ENCODE peak calls at places on chromosome 12, in four cellular contexts. F is NAMALWA, G is GM10248, T is GDM1. M is an unnamed sample.

GRCh38 chr12:27781680-27782079 is 1.6 kb upstream of the MANSC4 start:
- DNase-seq in T (no peak), F (no peak), G (no peak), M (no peak)

GRCh38 chr12:13038491-13039161 is 5.6 kb upstream of the FAM234B start:
- DNase-seq in T (no peak), G (no peak), F (no peak), M (no peak)

GRCh38 chr12:118866346-118866745 is 115.0 kb upstream of the SRRM4 start:
- DNase-seq in F (no peak), T (no peak), G (no peak), M (no peak)

GRCh38 chr12:45354399-45354798 is 138.5 kb downstream of the ANO6 start:
- DNase-seq in G (no peak), F (peak), T (no peak), M (no peak)

GRCh38 chr12:79186506-79186905 is 321.9 kb downstream of the SYT1 start:
- DNase-seq in F (no peak), T (no peak), G (no peak), M (no peak)

GRCh38 chr12:87290505-87290904 is 738.7 kb downstream of the C12orf50 start:
- DNase-seq in T (no peak), F (no peak), G (no peak), M (no peak)

GRCh38 chr12:12964255-12964654 is 12.3 kb upstream of the GPRC5D start:
- DNase-seq in G (no peak), F (no peak), T (no peak), M (no peak)

GRCh38 chr12:101021911-101022388 is 188.1 kb downstream of the SLC5A8 start:
- DNase-seq in F (no peak), G (no peak), T (no peak), M (no peak)

GRCh38 chr12:981176-981828 is 9.7 kb upstream of the ERC1 start:
- DNase-seq in G (no peak), T (no peak), F (no peak), M (no peak)

GRCh38 chr12:62631531-62632520 is 165.2 kb downstream of the MON2 start:
- DNase-seq in T (no peak), G (peak), F (no peak), M (no peak)

GRCh38 chr12:123808167-123808566 is 46.1 kb downstream of the DNAH10 start:
- DNase-seq in F (no peak), G (no peak), T (no peak), M (no peak)

GRCh38 chr12:105444809-105445102 is 114.3 kb downstream of the C12orf75 start:
- DNase-seq in F (no peak), G (no peak), T (no peak), M (no peak)